ENCODE peak calls at places on chromosome 18, in four cellular contexts. A, I, Q and R are unnamed samples.
A peak's percentile ranks its signal among the peaks of the same experiment; 100 is the strongest.

GRCh38 chr18:73879771-73880170 is 267.9 kb downstream of the FBXO15 start:
- DNase-seq in A (no peak), Q (no peak), I (no peak), R (peak; percentile 6)

GRCh38 chr18:21629089-21629832 is 17.1 kb downstream of the SNRPD1 start:
- DNase-seq in A (no peak), Q (no peak), I (no peak), R (no peak)

GRCh38 chr18:36127866-36128845 is 984 bp downstream of the SLC39A6 start:
- DNase-seq in Q (peak; percentile 3), A (no peak), I (no peak), R (peak; percentile 28)

GRCh38 chr18:3394648-3395047 is 55.3 kb upstream of the TGIF1 start:
- DNase-seq in I (no peak), Q (no peak), A (no peak), R (no peak)

GRCh38 chr18:755506-755905 is 43.1 kb upstream of the ENOSF1 start:
- DNase-seq in Q (no peak), I (no peak), A (no peak), R (no peak)

GRCh38 chr18:58264846-58265245 is 220.8 kb downstream of the NEDD4L start:
- DNase-seq in A (no peak), Q (no peak), I (no peak), R (no peak)

GRCh38 chr18:46035701-46036680 is 36.1 kb downstream of the PSTPIP2 start:
- DNase-seq in Q (no peak), I (no peak), A (no peak), R (no peak)

GRCh38 chr18:53991805-53992204 is 232.7 kb downstream of the MBD2 start:
- DNase-seq in Q (no peak), I (no peak), A (no peak), R (no peak)

GRCh38 chr18:37385846-37386435 is 179.7 kb downstream of the CELF4 start:
- DNase-seq in A (no peak), Q (peak; percentile 13), I (no peak), R (peak; percentile 41)

GRCh38 chr18:21363411-21363810 is 121.4 kb downstream of the GREB1L start:
- DNase-seq in Q (no peak), I (no peak), A (no peak), R (no peak)

GRCh38 chr18:55150001-55150400 is 190.7 kb upstream of the CCDC68 start:
- DNase-seq in Q (no peak), I (no peak), A (no peak), R (no peak)

GRCh38 chr18:65737346-65737745 is 13.5 kb upstream of the CDH7 start:
- DNase-seq in Q (no peak), I (no peak), A (no peak), R (peak; percentile 93)

GRCh38 chr18:58057291-58057965 is 13.4 kb downstream of the NEDD4L start:
- DNase-seq in Q (no peak), I (no peak), A (no peak), R (peak; percentile 41)

GRCh38 chr18:74083071-74083954 is 64.3 kb downstream of the FBXO15 start:
- DNase-seq in Q (no peak), I (no peak), A (no peak), R (no peak)

GRCh38 chr18:29849145-29849544 is 1193.4 kb downstream of the DSC3 start:
- DNase-seq in I (no peak), Q (no peak), A (no peak), R (no peak)

GRCh38 chr18:74579704-74580103 is 18.0 kb upstream of the ZNF407 start:
- DNase-seq in I (no peak), Q (no peak), A (no peak), R (no peak)

GRCh38 chr18:23995180-23995579 is 19.4 kb upstream of the TTC39C start:
- DNase-seq in I (no peak), Q (no peak), A (no peak), R (no peak)

GRCh38 chr18:3074094-3074493 is 61.1 kb upstream of the LPIN2 start:
- DNase-seq in Q (no peak), I (no peak), A (no peak), R (no peak)

GRCh38 chr18:80167947-80168745 is 59.1 kb downstream of the ADNP2 start:
- DNase-seq in A (no peak), I (no peak), Q (no peak), R (no peak)

GRCh38 chr18:22385718-22386117 is 32.0 kb downstream of the CTAGE1 start:
- DNase-seq in I (no peak), Q (peak; percentile 51), A (no peak), R (no peak)

GRCh38 chr18:61929881-61930640 is 37.3 kb upstream of the RNF152 start:
- DNase-seq in A (no peak), I (no peak), Q (no peak), R (no peak)